ENCODE peak calls at places on chromosomes 4 and X, in eight cellular contexts. N is psoas muscle, O is astrocyte of the spinal cord, Z is B cell, U is cardiac fibroblast, W is left lung, H is fibroblast of the aortic adventitia, D is activated B cell treated with CpG ODN at 0.5 μM for 24 hours. M is an unnamed sample.

GRCh38 chrX:20362268-20363002 is 95.7 kb upstream of the RPS6KA3 start:
- DNase-seq in N (no peak), O (peak; percentile 46), Z (no peak), U (peak; percentile 64), W (no peak), H (peak; percentile 48), D (no peak), M (no peak)

GRCh38 chr4:126213996-126214395 is 899.2 kb downstream of the FAT4 start:
- DNase-seq in N (no peak), O (no peak), Z (no peak), U (no peak), W (no peak), H (no peak), D (no peak), M (no peak)

GRCh38 chr4:119028296-119028695 is 107.3 kb upstream of the MYOZ2 start:
- DNase-seq in N (no peak), O (no peak), Z (no peak), U (no peak), W (no peak), H (no peak), D (no peak), M (no peak)

GRCh38 chrX:155334486-155335316 is at the start of gene CLIC2:
- DNase-seq in N (no peak), O (peak; percentile 81), Z (no peak), U (peak; percentile 74), W (no peak), H (peak; percentile 93), D (no peak), M (peak; percentile 15)

GRCh38 chrX:110026099-110026844 is 23.4 kb downstream of the TMEM164 start:
- DNase-seq in N (no peak), O (peak; percentile 28), Z (no peak), U (peak; percentile 51), W (no peak), H (peak; percentile 40), D (no peak), M (peak; percentile 53)

GRCh38 chrX:11757729-11758399 is at the start of gene MSL3:
- DNase-seq in N (peak; percentile 89), O (peak; percentile 61), Z (peak; percentile 77), U (peak; percentile 70), W (peak; percentile 88), H (peak; percentile 56), D (peak; percentile 67), M (peak; percentile 55)

GRCh38 chrX:44872319-44872816 is 620 bp upstream of the KDM6A start:
- DNase-seq in N (no peak), O (no peak), Z (peak; percentile 78), U (peak; percentile 18), W (peak; percentile 84), H (no peak), D (peak; percentile 51), M (no peak)

GRCh38 chr4:17265139-17265538 is 246.8 kb downstream of the QDPR start:
- DNase-seq in N (no peak), O (no peak), Z (no peak), U (no peak), W (no peak), H (peak; percentile 55), D (no peak), M (no peak)

GRCh38 chr4:167025651-167026050 is 208.6 kb downstream of the SPOCK3 start:
- DNase-seq in N (no peak), O (no peak), Z (no peak), U (peak; percentile 57), W (no peak), H (no peak), D (no peak), M (no peak)

GRCh38 chr4:167014944-167015343 is 219.3 kb downstream of the SPOCK3 start:
- DNase-seq in N (no peak), O (no peak), Z (no peak), U (no peak), W (no peak), H (no peak), D (no peak), M (no peak)

GRCh38 chr4:167023359-167023925 is 210.9 kb downstream of the SPOCK3 start:
- DNase-seq in N (no peak), O (no peak), Z (no peak), U (no peak), W (no peak), H (peak; percentile 7), D (no peak), M (no peak)

GRCh38 chr4:167021545-167022155 is 212.6 kb downstream of the SPOCK3 start:
- DNase-seq in N (peak; percentile 68), O (peak; percentile 78), Z (peak; percentile 61), U (peak; percentile 80), W (peak; percentile 68), H (peak; percentile 81), D (peak; percentile 33), M (peak; percentile 25)

DNA sequence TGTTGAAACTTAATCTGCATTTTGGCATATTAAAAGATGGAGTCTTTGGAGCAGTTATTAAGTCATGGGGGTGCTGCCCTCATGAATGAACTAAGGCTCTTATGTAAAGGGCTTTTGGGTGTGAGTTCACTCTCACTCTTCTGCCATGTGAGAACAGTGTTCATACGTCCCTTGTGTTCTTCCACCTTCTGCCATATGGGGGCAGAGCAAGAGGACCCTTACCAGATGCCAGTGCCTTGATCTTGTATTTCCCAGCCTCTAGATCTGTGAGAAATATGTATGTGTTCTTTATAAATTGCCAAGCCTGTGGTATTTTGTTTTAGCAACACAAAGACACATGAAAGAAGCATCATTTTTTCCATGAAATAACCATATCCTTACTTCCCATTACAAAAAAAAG is 213.9 kb downstream of the SPOCK3 start:
- DNase-seq in N (no peak), O (no peak), Z (no peak), U (peak; percentile 23), W (no peak), H (peak; percentile 8), D (no peak), M (no peak)
- TF ChIP-seq CTCF in N (no peak), O (peak; percentile 44), Z (no peak), U (peak; percentile 43), W (no peak), H (peak; percentile 33), D (no peak), M (no peak)

DNA sequence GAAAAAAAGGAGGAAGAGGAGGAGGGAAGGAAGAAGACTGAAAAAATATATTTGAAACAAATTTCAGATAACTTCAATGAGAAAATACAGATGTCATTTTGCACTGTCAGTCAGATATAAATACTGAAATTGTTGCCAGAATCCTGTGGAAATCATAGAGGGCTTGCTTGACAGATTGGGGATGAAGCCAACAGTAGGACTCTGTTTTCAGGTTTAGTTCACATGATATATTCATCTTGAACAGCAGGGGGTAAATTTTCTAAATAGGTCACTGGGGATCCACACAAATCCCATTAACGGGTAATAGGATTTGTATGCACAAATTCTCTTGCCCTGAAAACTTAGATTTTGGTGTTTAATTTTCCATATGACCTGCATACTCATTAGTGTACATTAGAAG is 103.3 kb upstream of the PCDH18 start:
- DNase-seq in N (no peak), O (no peak), Z (no peak), U (peak; percentile 50), W (no peak), H (peak; percentile 22), D (no peak), M (no peak)
- TF ChIP-seq CTCF in N (no peak), O (no peak), Z (no peak), U (no peak), W (no peak), H (no peak), D (no peak), M (no peak)

DNA sequence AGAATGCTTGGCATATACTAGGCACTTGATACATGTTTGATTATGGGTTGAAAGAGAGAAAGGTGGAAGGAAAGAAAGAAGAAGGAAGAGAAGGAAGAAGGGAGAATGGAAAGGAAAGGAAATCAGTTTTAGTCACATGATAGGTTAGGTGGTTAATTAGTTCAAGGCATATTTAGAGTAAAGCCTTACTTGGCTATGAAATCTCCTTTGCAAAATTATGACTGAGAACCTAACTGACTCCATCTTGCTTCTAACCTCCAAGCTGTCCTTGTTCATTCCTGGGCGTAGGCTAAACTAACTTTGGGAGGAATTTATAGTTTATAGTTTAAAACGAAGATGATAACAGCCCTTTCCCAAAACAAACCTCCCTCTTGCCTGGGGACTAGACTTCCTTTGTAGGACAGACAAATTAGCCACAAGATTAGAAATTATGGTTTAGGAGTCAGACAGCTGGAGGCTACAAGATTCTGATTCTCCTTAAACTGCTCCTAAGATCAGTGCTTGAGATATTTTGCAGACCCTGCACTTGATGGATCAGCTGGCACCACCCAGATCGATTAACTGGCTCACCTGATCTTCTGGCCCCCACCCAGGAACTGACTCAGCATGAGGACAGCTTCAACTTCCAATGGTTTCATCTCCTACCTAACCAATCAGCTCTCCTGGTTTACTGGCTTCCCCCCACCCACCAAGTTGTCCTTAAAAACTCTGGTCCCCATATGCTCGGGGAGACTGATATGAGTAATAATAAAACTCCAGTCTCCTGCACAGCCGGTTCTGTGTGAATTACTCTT is 55.0 kb downstream of the TXK start:
- DNase-seq in N (no peak), O (no peak), Z (no peak), U (no peak), W (no peak), H (no peak), D (no peak), M (no peak)
- TF ChIP-seq CTCF in N (no peak), O (no peak), Z (no peak), U (no peak), W (no peak), H (no peak), D (no peak), M (no peak)

GRCh38 chr4:98928131-98928504 is 815 bp downstream of the EIF4E start:
- DNase-seq in N (peak; percentile 74), O (peak; percentile 80), Z (peak; percentile 72), U (peak; percentile 77), W (peak; percentile 86), H (peak; percentile 67), D (no peak), M (peak; percentile 71)

GRCh38 chr4:98930311-98930865 is 1.5 kb upstream of the EIF4E start:
- DNase-seq in N (no peak), O (no peak), Z (no peak), U (no peak), W (no peak), H (no peak), D (no peak), M (no peak)

GRCh38 chr4:98932539-98932938 is 3.6 kb upstream of the EIF4E start:
- DNase-seq in N (no peak), O (peak; percentile 34), Z (peak; percentile 26), U (peak; percentile 80), W (no peak), H (peak; percentile 34), D (no peak), M (no peak)

GRCh38 chr4:98928505-98929340 is at the start of gene EIF4E:
- DNase-seq in N (peak; percentile 99), O (peak; percentile 99), Z (peak; percentile 96), U (peak; percentile 99), W (peak; percentile 96), H (peak; percentile 99), D (peak; percentile 83), M (peak; percentile 98)

DNA sequence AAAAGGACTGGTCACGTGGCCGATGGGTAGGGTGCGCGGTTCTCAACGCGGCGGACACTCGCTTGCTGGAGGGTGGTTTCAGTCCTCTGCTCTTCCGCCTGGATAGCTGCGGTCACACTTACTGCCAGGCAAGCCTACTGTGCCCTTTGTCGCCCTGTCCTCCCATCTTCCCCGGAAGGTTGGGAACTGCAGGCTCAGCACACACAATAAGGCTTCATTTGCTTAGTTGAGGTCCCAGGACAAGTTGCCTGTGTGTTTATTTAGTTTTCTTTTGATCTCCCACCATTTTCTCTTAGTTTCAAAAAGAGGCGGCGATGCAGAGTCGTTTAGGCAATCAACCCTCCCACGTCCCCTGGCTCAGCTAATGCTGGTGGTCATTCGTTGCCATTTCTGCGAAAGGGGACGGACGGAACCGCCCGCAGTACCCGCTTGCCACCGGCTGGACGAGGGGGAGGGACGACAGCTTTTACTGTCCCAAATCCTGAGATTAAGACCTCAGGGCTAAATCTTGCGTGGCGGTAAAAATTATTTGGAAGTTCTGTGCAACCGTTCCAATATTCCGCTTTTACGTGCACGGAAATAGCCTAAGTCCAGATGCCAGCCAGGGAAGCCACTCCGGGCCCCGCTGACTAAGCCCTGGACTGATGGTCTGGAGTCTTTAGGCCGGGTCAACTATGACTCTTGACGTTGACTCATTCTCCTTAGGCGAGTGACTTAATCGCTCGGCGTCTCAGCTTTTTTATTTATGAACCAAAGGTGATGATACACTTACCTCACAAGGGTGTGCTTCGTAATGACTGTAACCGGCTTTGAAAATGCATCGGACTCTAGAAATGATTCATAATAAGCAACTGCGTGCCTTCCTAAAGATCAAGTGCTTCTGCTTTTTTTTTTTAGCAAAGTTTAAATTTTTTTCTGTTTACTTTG is 671 bp upstream of the EIF4E start:
- DNase-seq in N (peak; percentile 88), O (peak; percentile 94), Z (peak; percentile 59), U (peak; percentile 99), W (peak; percentile 86), H (peak; percentile 91), D (peak; percentile 48), M (peak; percentile 86)
- TF ChIP-seq CTCF in N (peak; percentile 16), O (no peak), Z (no peak), U (no peak), W (peak; percentile 19), H (peak; percentile 30), D (no peak), M (no peak)

M was measured in RWPE1.